ENCODE peak calls at places on chromosomes 2 and 18, in nine cellular contexts. R is fibroblast of pulmonary artery; D is fibroblast of gingiva; Y is stimulated activated CD8-positive, alpha-beta memory T cell treated with anti-CD3 and anti-CD28 coated beads, Interleukin-15, amount 100 ng/mL, for 48 hours; M is activated CD8-positive, alpha-beta memory T cell treated with anti-CD3 and anti-CD28 coated beads for 1 hour; X is GDM1; U is activated CD4-positive, alpha-beta T cell treated with anti-CD3 and anti-CD28 coated beads, Interleukin-2, amount 50 U/mL, for 24 hours; T is amniotic epithelial cell; S is WTC11. F is an unnamed sample.

GRCh38 chr2:55156326-55156725 is 75.8 kb downstream of the CLHC1 start:
- DNase-seq in R (no peak), D (peak; percentile 84), Y (no peak), M (no peak), X (no peak), U (no peak), T (no peak), S (no peak), F (no peak)

GRCh38 chr2:36535099-36535498 is 62.9 kb downstream of the FEZ2 start:
- DNase-seq in R (no peak), D (no peak), Y (no peak), M (no peak), X (no peak), U (no peak), T (no peak), S (no peak), F (no peak)

GRCh38 chr18:23487738-23488625 is 15.3 kb upstream of the RMC1 start:
- DNase-seq in R (no peak), D (no peak), Y (peak; percentile 12), M (no peak), X (peak; percentile 14), U (peak; percentile 25), T (no peak), S (no peak), F (peak; percentile 26)

GRCh38 chr2:122960727-122961641 is 1064.1 kb upstream of the CNTNAP5 start:
- DNase-seq in R (peak; percentile 94), D (no peak), Y (no peak), M (no peak), X (no peak), U (no peak), T (no peak), S (no peak), F (no peak)

GRCh38 chr2:133500967-133501366 is 67.3 kb downstream of the NCKAP5 start:
- DNase-seq in R (no peak), D (no peak), Y (no peak), M (no peak), X (no peak), U (no peak), T (no peak), S (no peak), F (no peak)

GRCh38 chr2:209334188-209335017 is 89.4 kb upstream of the MAP2 start:
- DNase-seq in R (peak; percentile 75), D (peak; percentile 45), Y (no peak), M (no peak), X (peak; percentile 5), U (peak; percentile 3), T (peak; percentile 43), S (peak; percentile 57), F (peak; percentile 10)

GRCh38 chr18:72638353-72638752 is 94.2 kb upstream of the CBLN2 start:
- DNase-seq in R (no peak), D (peak; percentile 55), Y (no peak), M (no peak), X (no peak), U (no peak), T (no peak), S (no peak), F (no peak)

GRCh38 chr2:41160439-41160838 is 708.5 kb upstream of the SLC8A1 start:
- DNase-seq in R (no peak), D (no peak), Y (no peak), M (no peak), X (no peak), U (no peak), T (peak; percentile 24), S (no peak), F (no peak)

GRCh38 chr2:69126341-69126740 is 113.4 kb downstream of the ANTXR1 start:
- DNase-seq in R (no peak), D (no peak), Y (no peak), M (no peak), X (no peak), U (no peak), T (no peak), S (no peak), F (no peak)

GRCh38 chr2:241443486-241444223 is 64.7 kb downstream of the STK25 start:
- DNase-seq in R (peak; percentile 16), D (no peak), Y (peak; percentile 88), M (peak; percentile 84), X (peak; percentile 53), U (peak; percentile 94), T (peak; percentile 93), S (no peak), F (peak; percentile 41)

GRCh38 chr2:43169091-43169936 is 57.1 kb downstream of the ZFP36L2 start:
- DNase-seq in R (no peak), D (no peak), Y (no peak), M (no peak), X (peak; percentile 82), U (no peak), T (no peak), S (no peak), F (peak; percentile 94)

GRCh38 chr2:135152361-135152760 is 100.3 kb downstream of the RAB3GAP1 start:
- DNase-seq in R (no peak), D (no peak), Y (no peak), M (no peak), X (no peak), U (no peak), T (peak; percentile 34), S (no peak), F (no peak)

GRCh38 chr18:37537868-37538525 is 27.6 kb downstream of the CELF4 start:
- DNase-seq in R (peak; percentile 71), D (peak; percentile 50), Y (peak; percentile 20), M (no peak), X (no peak), U (peak; percentile 11), T (peak; percentile 27), S (peak; percentile 94), F (peak; percentile 11)

GRCh38 chr2:181164699-181165098 is 184.3 kb downstream of the UBE2E3 start:
- DNase-seq in R (no peak), D (no peak), Y (no peak), M (no peak), X (peak; percentile 40), U (no peak), T (no peak), S (no peak), F (no peak)

GRCh38 chr2:239476757-239477565 is 76.1 kb upstream of the HDAC4 start:
- DNase-seq in R (no peak), D (no peak), Y (no peak), M (no peak), X (no peak), U (no peak), T (no peak), S (no peak), F (no peak)

GRCh38 chr2:25851740-25852503 is 26.4 kb downstream of the ASXL2 start:
- DNase-seq in R (peak; percentile 93), D (peak; percentile 76), Y (no peak), M (no peak), X (peak; percentile 56), U (peak; percentile 57), T (peak; percentile 91), S (no peak), F (peak; percentile 69)

GRCh38 chr18:24763765-24764548 is 303.5 kb downstream of the HRH4 start:
- DNase-seq in R (peak; percentile 72), D (peak; percentile 60), Y (no peak), M (no peak), X (no peak), U (no peak), T (no peak), S (no peak), F (no peak)

GRCh38 chr2:170597705-170598420 is 117.3 kb upstream of the SP5 start:
- DNase-seq in R (no peak), D (peak; percentile 54), Y (no peak), M (no peak), X (no peak), U (no peak), T (no peak), S (no peak), F (no peak)

GRCh38 chr2:59076079-59076619 is 835.0 kb upstream of the FANCL start:
- DNase-seq in R (no peak), D (no peak), Y (no peak), M (no peak), X (no peak), U (no peak), T (no peak), S (no peak), F (no peak)

GRCh38 chr2:134679740-134680139 is 39.1 kb downstream of the TMEM163 start:
- DNase-seq in R (no peak), D (no peak), Y (no peak), M (no peak), X (peak; percentile 63), U (no peak), T (no peak), S (no peak), F (peak; percentile 37)

GRCh38 chr2:84959494-84960156 is 11.3 kb upstream of the KCMF1 start:
- DNase-seq in R (no peak), D (peak; percentile 11), Y (no peak), M (no peak), X (no peak), U (no peak), T (peak; percentile 55), S (peak; percentile 51), F (no peak)

GRCh38 chr18:79856119-79857080 is 58.7 kb downstream of the KCNG2 start:
- DNase-seq in R (peak; percentile 41), D (peak; percentile 22), Y (no peak), M (no peak), X (no peak), U (no peak), T (peak; percentile 45), S (peak; percentile 49), F (peak; percentile 71)